ENCODE peak calls at places on chromosome 18, in eight cellular contexts. One of them, this sample, is unnamed.

GRCh38 chr18:32530947-32531651 is 60.4 kb upstream of the GAREM1 start:
- DNase-seq in foreskin keratinocyte: peak; percentile 85
- DNase-seq in HFF-Myc: no peak
- DNase-seq in GM10248: no peak
- DNase-seq in BJ: no peak
- DNase-seq in naive B cell: no peak
- DNase-seq in H4: peak; percentile 53
- DNase-seq in NAMALWA: no peak
- DNase-seq in this sample: no peak

GRCh38 chr18:13137939-13138821 is 80.4 kb upstream of the LDLRAD4 start:
- DNase-seq in naive B cell: peak; percentile 76
- DNase-seq in foreskin keratinocyte: no peak
- DNase-seq in GM10248: peak; percentile 85
- DNase-seq in H4: no peak
- DNase-seq in HFF-Myc: no peak
- DNase-seq in BJ: no peak
- DNase-seq in NAMALWA: no peak
- DNase-seq in this sample: peak; percentile 9

GRCh38 chr18:59846814-59847490 is 52.8 kb upstream of the PMAIP1 start:
- DNase-seq in HFF-Myc: peak; percentile 24
- DNase-seq in naive B cell: peak; percentile 47
- DNase-seq in BJ: peak; percentile 30
- DNase-seq in foreskin keratinocyte: peak; percentile 52
- DNase-seq in H4: peak; percentile 24
- DNase-seq in GM10248: peak; percentile 86
- DNase-seq in NAMALWA: peak; percentile 39
- DNase-seq in this sample: no peak

GRCh38 chr18:50507120-50507590 is 52.7 kb upstream of the MAPK4 start:
- DNase-seq in GM10248: peak; percentile 32
- DNase-seq in naive B cell: peak; percentile 1
- DNase-seq in HFF-Myc: no peak
- DNase-seq in H4: no peak
- DNase-seq in BJ: no peak
- DNase-seq in foreskin keratinocyte: no peak
- DNase-seq in NAMALWA: peak; percentile 52
- DNase-seq in this sample: peak; percentile 82

GRCh38 chr18:11759456-11759855 is 70.4 kb downstream of the GNAL start:
- DNase-seq in BJ: no peak
- DNase-seq in H4: no peak
- DNase-seq in foreskin keratinocyte: no peak
- DNase-seq in NAMALWA: no peak
- DNase-seq in HFF-Myc: no peak
- DNase-seq in GM10248: no peak
- DNase-seq in naive B cell: no peak
- DNase-seq in this sample: no peak

GRCh38 chr18:12628706-12629702 is 28.9 kb downstream of the SPIRE1 start:
- DNase-seq in BJ: no peak
- DNase-seq in NAMALWA: no peak
- DNase-seq in HFF-Myc: no peak
- DNase-seq in H4: peak; percentile 30
- DNase-seq in GM10248: no peak
- DNase-seq in foreskin keratinocyte: peak; percentile 44
- DNase-seq in naive B cell: no peak
- DNase-seq in this sample: no peak

GRCh38 chr18:35714539-35714938 is 133.0 kb downstream of the GALNT1 start:
- DNase-seq in NAMALWA: no peak
- DNase-seq in BJ: no peak
- DNase-seq in naive B cell: no peak
- DNase-seq in foreskin keratinocyte: no peak
- DNase-seq in GM10248: no peak
- DNase-seq in H4: no peak
- DNase-seq in HFF-Myc: no peak
- DNase-seq in this sample: no peak

GRCh38 chr18:55251186-55251995 is 292.1 kb upstream of the CCDC68 start:
- DNase-seq in HFF-Myc: peak; percentile 95
- DNase-seq in BJ: no peak
- DNase-seq in H4: no peak
- DNase-seq in GM10248: no peak
- DNase-seq in NAMALWA: no peak
- DNase-seq in naive B cell: no peak
- DNase-seq in foreskin keratinocyte: no peak
- DNase-seq in this sample: no peak

GRCh38 chr18:34122724-34123334 is 101.9 kb downstream of the NOL4 start:
- DNase-seq in naive B cell: no peak
- DNase-seq in HFF-Myc: peak; percentile 30
- DNase-seq in BJ: no peak
- DNase-seq in foreskin keratinocyte: no peak
- DNase-seq in GM10248: peak; percentile 37
- DNase-seq in H4: peak; percentile 54
- DNase-seq in NAMALWA: peak; percentile 77
- DNase-seq in this sample: peak; percentile 69

GRCh38 chr18:616380-616995 is 19.7 kb downstream of the CLUL1 start:
- DNase-seq in H4: peak; percentile 56
- DNase-seq in foreskin keratinocyte: no peak
- DNase-seq in GM10248: peak; percentile 35
- DNase-seq in BJ: no peak
- DNase-seq in naive B cell: no peak
- DNase-seq in NAMALWA: peak; percentile 66
- DNase-seq in HFF-Myc: peak; percentile 19
- DNase-seq in this sample: peak; percentile 52

GRCh38 chr18:3246636-3247242 is 862 bp upstream of the MYL12A start:
- DNase-seq in GM10248: no peak
- DNase-seq in BJ: no peak
- DNase-seq in NAMALWA: no peak
- DNase-seq in naive B cell: no peak
- DNase-seq in H4: no peak
- DNase-seq in foreskin keratinocyte: no peak
- DNase-seq in HFF-Myc: no peak
- DNase-seq in this sample: no peak

GRCh38 chr18:3061581-3062416 is 48.9 kb upstream of the LPIN2 start:
- DNase-seq in GM10248: no peak
- DNase-seq in HFF-Myc: no peak
- DNase-seq in foreskin keratinocyte: no peak
- DNase-seq in naive B cell: no peak
- DNase-seq in H4: no peak
- DNase-seq in BJ: no peak
- DNase-seq in NAMALWA: no peak
- DNase-seq in this sample: no peak

GRCh38 chr18:51321696-51322095 is 124.2 kb upstream of the MEX3C start:
- DNase-seq in naive B cell: no peak
- DNase-seq in NAMALWA: no peak
- DNase-seq in foreskin keratinocyte: peak; percentile 76
- DNase-seq in H4: no peak
- DNase-seq in HFF-Myc: no peak
- DNase-seq in BJ: no peak
- DNase-seq in GM10248: no peak
- DNase-seq in this sample: no peak

GRCh38 chr18:23702606-23703005 is 13.4 kb downstream of the LAMA3 start:
- DNase-seq in foreskin keratinocyte: no peak
- DNase-seq in H4: no peak
- DNase-seq in BJ: no peak
- DNase-seq in GM10248: no peak
- DNase-seq in HFF-Myc: no peak
- DNase-seq in naive B cell: no peak
- DNase-seq in NAMALWA: no peak
- DNase-seq in this sample: no peak

GRCh38 chr18:23887493-23887892 is 127.1 kb upstream of the TTC39C start:
- DNase-seq in NAMALWA: no peak
- DNase-seq in foreskin keratinocyte: peak; percentile 10
- DNase-seq in GM10248: no peak
- DNase-seq in BJ: no peak
- DNase-seq in H4: no peak
- DNase-seq in naive B cell: no peak
- DNase-seq in HFF-Myc: no peak
- DNase-seq in this sample: peak; percentile 98

GRCh38 chr18:74509856-74510769 is 13.9 kb downstream of the CNDP2 start:
- DNase-seq in naive B cell: no peak
- DNase-seq in HFF-Myc: no peak
- DNase-seq in NAMALWA: no peak
- DNase-seq in BJ: no peak
- DNase-seq in GM10248: no peak
- DNase-seq in foreskin keratinocyte: no peak
- DNase-seq in H4: no peak
- DNase-seq in this sample: no peak

GRCh38 chr18:58721586-58722160 is 50.4 kb downstream of the MALT1 start:
- DNase-seq in H4: no peak
- DNase-seq in HFF-Myc: no peak
- DNase-seq in GM10248: no peak
- DNase-seq in BJ: no peak
- DNase-seq in naive B cell: no peak
- DNase-seq in NAMALWA: no peak
- DNase-seq in foreskin keratinocyte: no peak
- DNase-seq in this sample: no peak

GRCh38 chr18:24014062-24014985 is at the start of gene TTC39C:
- DNase-seq in BJ: no peak
- DNase-seq in NAMALWA: peak; percentile 75
- DNase-seq in foreskin keratinocyte: no peak
- DNase-seq in naive B cell: peak; percentile 79
- DNase-seq in GM10248: peak; percentile 83
- DNase-seq in HFF-Myc: no peak
- DNase-seq in H4: peak; percentile 44
- DNase-seq in this sample: peak; percentile 69

GRCh38 chr18:45590546-45590945 is 24.7 kb upstream of the SLC14A2 start:
- DNase-seq in HFF-Myc: no peak
- DNase-seq in NAMALWA: no peak
- DNase-seq in H4: no peak
- DNase-seq in foreskin keratinocyte: no peak
- DNase-seq in naive B cell: no peak
- DNase-seq in GM10248: no peak
- DNase-seq in BJ: no peak
- DNase-seq in this sample: no peak

GRCh38 chr18:6405237-6406074 is 9.3 kb downstream of the L3MBTL4 start:
- DNase-seq in GM10248: no peak
- DNase-seq in foreskin keratinocyte: no peak
- DNase-seq in BJ: no peak
- DNase-seq in NAMALWA: no peak
- DNase-seq in H4: no peak
- DNase-seq in HFF-Myc: no peak
- DNase-seq in naive B cell: no peak
- DNase-seq in this sample: peak; percentile 28

GRCh38 chr18:37335337-37335736 is 230.3 kb downstream of the CELF4 start:
- DNase-seq in BJ: no peak
- DNase-seq in NAMALWA: no peak
- DNase-seq in H4: peak; percentile 47
- DNase-seq in naive B cell: no peak
- DNase-seq in GM10248: no peak
- DNase-seq in HFF-Myc: no peak
- DNase-seq in foreskin keratinocyte: no peak
- DNase-seq in this sample: no peak

GRCh38 chr18:35497006-35497333 is 790 bp downstream of the INO80C start:
- DNase-seq in foreskin keratinocyte: peak; percentile 50
- DNase-seq in BJ: no peak
- DNase-seq in HFF-Myc: no peak
- DNase-seq in NAMALWA: no peak
- DNase-seq in H4: no peak
- DNase-seq in naive B cell: no peak
- DNase-seq in GM10248: no peak
- DNase-seq in this sample: peak; percentile 50

GRCh38 chr18:58178476-58178875 is 134.4 kb downstream of the NEDD4L start:
- DNase-seq in naive B cell: no peak
- DNase-seq in foreskin keratinocyte: no peak
- DNase-seq in H4: no peak
- DNase-seq in BJ: no peak
- DNase-seq in HFF-Myc: no peak
- DNase-seq in NAMALWA: no peak
- DNase-seq in GM10248: no peak
- DNase-seq in this sample: no peak

GRCh38 chr18:49031511-49032188 is 80.9 kb upstream of the SMAD7 start:
- DNase-seq in naive B cell: peak; percentile 44
- DNase-seq in HFF-Myc: no peak
- DNase-seq in NAMALWA: no peak
- DNase-seq in GM10248: no peak
- DNase-seq in H4: no peak
- DNase-seq in BJ: no peak
- DNase-seq in foreskin keratinocyte: no peak
- DNase-seq in this sample: no peak

GRCh38 chr18:28802546-28802945 is 625.6 kb upstream of the CDH2 start:
- DNase-seq in naive B cell: no peak
- DNase-seq in foreskin keratinocyte: no peak
- DNase-seq in BJ: peak; percentile 6
- DNase-seq in GM10248: no peak
- DNase-seq in H4: peak; percentile 27
- DNase-seq in HFF-Myc: peak; percentile 46
- DNase-seq in NAMALWA: no peak
- DNase-seq in this sample: no peak

GRCh38 chr18:63178526-63178880 is 141.1 kb downstream of the BCL2 start:
- DNase-seq in HFF-Myc: no peak
- DNase-seq in NAMALWA: peak; percentile 21
- DNase-seq in H4: no peak
- DNase-seq in foreskin keratinocyte: no peak
- DNase-seq in naive B cell: no peak
- DNase-seq in BJ: no peak
- DNase-seq in GM10248: no peak
- DNase-seq in this sample: no peak

GRCh38 chr18:45557779-45558178 is 57.5 kb upstream of the SLC14A2 start:
- DNase-seq in foreskin keratinocyte: no peak
- DNase-seq in HFF-Myc: no peak
- DNase-seq in BJ: no peak
- DNase-seq in NAMALWA: no peak
- DNase-seq in H4: no peak
- DNase-seq in naive B cell: no peak
- DNase-seq in GM10248: no peak
- DNase-seq in this sample: no peak

GRCh38 chr18:75128051-75128605 is 80.8 kb downstream of the PTGR3 start:
- DNase-seq in foreskin keratinocyte: no peak
- DNase-seq in HFF-Myc: no peak
- DNase-seq in naive B cell: no peak
- DNase-seq in NAMALWA: no peak
- DNase-seq in GM10248: no peak
- DNase-seq in BJ: no peak
- DNase-seq in H4: no peak
- DNase-seq in this sample: no peak

GRCh38 chr18:74244554-74244953 is 47.2 kb downstream of the CYB5A start:
- DNase-seq in BJ: no peak
- DNase-seq in NAMALWA: no peak
- DNase-seq in foreskin keratinocyte: no peak
- DNase-seq in naive B cell: no peak
- DNase-seq in H4: no peak
- DNase-seq in GM10248: no peak
- DNase-seq in HFF-Myc: no peak
- DNase-seq in this sample: no peak

GRCh38 chr18:73653251-73653650 is 494.4 kb downstream of the FBXO15 start:
- DNase-seq in NAMALWA: no peak
- DNase-seq in BJ: no peak
- DNase-seq in foreskin keratinocyte: peak; percentile 66
- DNase-seq in HFF-Myc: no peak
- DNase-seq in H4: no peak
- DNase-seq in naive B cell: no peak
- DNase-seq in GM10248: no peak
- DNase-seq in this sample: no peak

GRCh38 chr18:78753240-78753639 is 226.4 kb upstream of the SALL3 start:
- DNase-seq in HFF-Myc: no peak
- DNase-seq in BJ: no peak
- DNase-seq in GM10248: no peak
- DNase-seq in H4: no peak
- DNase-seq in foreskin keratinocyte: no peak
- DNase-seq in naive B cell: no peak
- DNase-seq in NAMALWA: no peak
- DNase-seq in this sample: no peak

This sample was measured in COR-L47.